ENCODE peak calls at places on chromosomes 3 and 15, in seven cellular contexts. One of them, this sample, is unnamed.

GRCh38 chr3:48268936-48269551 is 28.1 kb downstream of the ZNF589 start:
- DNase-seq in HFFc6: no peak
- DNase-seq in HTR-8/SVneo: no peak
- DNase-seq in NCI-H460: no peak
- DNase-seq in NCI-H446: no peak
- DNase-seq in NCI-H2081: no peak
- DNase-seq in H1: no peak
- DNase-seq in this sample: no peak

GRCh38 chr3:100556656-100557310 is 52.6 kb upstream of the ADGRG7 start:
- DNase-seq in NCI-H2081: no peak
- DNase-seq in H1: no peak
- DNase-seq in HFFc6: peak
- DNase-seq in NCI-H446: no peak
- DNase-seq in NCI-H460: peak
- DNase-seq in HTR-8/SVneo: no peak
- DNase-seq in this sample: no peak

GRCh38 chr3:67640023-67640660 is 14.3 kb downstream of the SUCLG2 start:
- DNase-seq in H1: no peak
- DNase-seq in NCI-H2081: no peak
- DNase-seq in NCI-H460: no peak
- DNase-seq in NCI-H446: no peak
- DNase-seq in HFFc6: peak
- DNase-seq in HTR-8/SVneo: no peak
- DNase-seq in this sample: no peak

GRCh38 chr3:115042351-115042750 is 104.7 kb downstream of the ZBTB20 start:
- DNase-seq in NCI-H460: no peak
- DNase-seq in NCI-H2081: no peak
- DNase-seq in H1: no peak
- DNase-seq in HFFc6: no peak
- DNase-seq in HTR-8/SVneo: no peak
- DNase-seq in NCI-H446: no peak
- DNase-seq in this sample: no peak

GRCh38 chr15:68186671-68187397 is 18.3 kb downstream of the CALML4 start:
- DNase-seq in HTR-8/SVneo: no peak
- DNase-seq in NCI-H446: no peak
- DNase-seq in HFFc6: peak
- DNase-seq in NCI-H460: no peak
- DNase-seq in H1: no peak
- DNase-seq in NCI-H2081: peak
- DNase-seq in this sample: no peak

GRCh38 chr3:98655666-98656065 is 62.3 kb upstream of the CPOX start:
- DNase-seq in HTR-8/SVneo: no peak
- DNase-seq in NCI-H446: no peak
- DNase-seq in H1: no peak
- DNase-seq in NCI-H2081: no peak
- DNase-seq in NCI-H460: no peak
- DNase-seq in HFFc6: peak
- DNase-seq in this sample: no peak

GRCh38 chr15:31257286-31257685 is 69.3 kb upstream of the KLF13 start:
- DNase-seq in NCI-H446: no peak
- DNase-seq in HFFc6: no peak
- DNase-seq in NCI-H460: no peak
- DNase-seq in H1: no peak
- DNase-seq in HTR-8/SVneo: no peak
- DNase-seq in NCI-H2081: no peak
- DNase-seq in this sample: no peak

GRCh38 chr3:129276385-129276784 is 2.3 kb upstream of the HMCES start:
- DNase-seq in NCI-H2081: no peak
- DNase-seq in NCI-H460: no peak
- DNase-seq in HFFc6: no peak
- DNase-seq in H1: no peak
- DNase-seq in NCI-H446: no peak
- DNase-seq in HTR-8/SVneo: no peak
- DNase-seq in this sample: no peak

GRCh38 chr15:64072812-64073211 is 20.8 kb downstream of the CIAO2A start:
- DNase-seq in H1: no peak
- DNase-seq in NCI-H460: no peak
- DNase-seq in NCI-H2081: no peak
- DNase-seq in HTR-8/SVneo: no peak
- DNase-seq in HFFc6: no peak
- DNase-seq in NCI-H446: no peak
- DNase-seq in this sample: no peak

GRCh38 chr3:13332740-13333139 is 87.4 kb downstream of the NUP210 start:
- DNase-seq in NCI-H2081: peak
- DNase-seq in HFFc6: no peak
- DNase-seq in H1: no peak
- DNase-seq in HTR-8/SVneo: no peak
- DNase-seq in NCI-H446: no peak
- DNase-seq in NCI-H460: no peak
- DNase-seq in this sample: no peak

GRCh38 chr15:42274693-42274971 is 1.4 kb upstream of the TMEM87A start:
- DNase-seq in NCI-H460: no peak
- DNase-seq in NCI-H446: no peak
- DNase-seq in HTR-8/SVneo: no peak
- DNase-seq in HFFc6: no peak
- DNase-seq in H1: no peak
- DNase-seq in NCI-H2081: no peak
- DNase-seq in this sample: no peak

GRCh38 chr3:48013288-48013980 is 2.8 kb downstream of the MAP4 start:
- DNase-seq in NCI-H460: no peak
- DNase-seq in H1: no peak
- DNase-seq in HFFc6: peak
- DNase-seq in HTR-8/SVneo: peak
- DNase-seq in NCI-H2081: no peak
- DNase-seq in NCI-H446: no peak
- DNase-seq in this sample: no peak

GRCh38 chr3:42498791-42499477 is 3.5 kb upstream of the VIPR1 start:
- DNase-seq in NCI-H446: no peak
- DNase-seq in H1: peak
- DNase-seq in HTR-8/SVneo: no peak
- DNase-seq in NCI-H460: no peak
- DNase-seq in HFFc6: no peak
- DNase-seq in NCI-H2081: no peak
- DNase-seq in this sample: no peak

GRCh38 chr3:96813134-96813819 is 1.1 kb upstream of the EPHA6 start:
- DNase-seq in HFFc6: peak
- DNase-seq in NCI-H460: peak
- DNase-seq in HTR-8/SVneo: peak
- DNase-seq in H1: peak
- DNase-seq in NCI-H446: peak
- DNase-seq in NCI-H2081: peak
- DNase-seq in this sample: peak

GRCh38 chr3:45057557-45057956 is 31.5 kb downstream of the CLEC3B start:
- DNase-seq in NCI-H460: no peak
- DNase-seq in NCI-H2081: no peak
- DNase-seq in HFFc6: no peak
- DNase-seq in HTR-8/SVneo: no peak
- DNase-seq in NCI-H446: no peak
- DNase-seq in H1: no peak
- DNase-seq in this sample: no peak

GRCh38 chr15:59687831-59688230 is 1.3 kb downstream of the BNIP2 start:
- DNase-seq in NCI-H2081: no peak
- DNase-seq in H1: no peak
- DNase-seq in NCI-H460: no peak
- DNase-seq in NCI-H446: no peak
- DNase-seq in HTR-8/SVneo: no peak
- DNase-seq in HFFc6: no peak
- DNase-seq in this sample: no peak

GRCh38 chr15:59013246-59013645 is 25.8 kb downstream of the RNF111 start:
- DNase-seq in HTR-8/SVneo: no peak
- DNase-seq in NCI-H2081: no peak
- DNase-seq in NCI-H460: no peak
- DNase-seq in NCI-H446: no peak
- DNase-seq in HFFc6: no peak
- DNase-seq in H1: no peak
- DNase-seq in this sample: no peak

GRCh38 chr15:100426893-100427292 is 85.1 kb upstream of the ADAMTS17 start:
- DNase-seq in HFFc6: no peak
- DNase-seq in HTR-8/SVneo: no peak
- DNase-seq in NCI-H446: no peak
- DNase-seq in NCI-H460: no peak
- DNase-seq in H1: no peak
- DNase-seq in NCI-H2081: no peak
- DNase-seq in this sample: no peak

GRCh38 chr3:143612541-143612940 is 235.7 kb downstream of the SLC9A9 start:
- DNase-seq in NCI-H460: no peak
- DNase-seq in NCI-H446: no peak
- DNase-seq in HTR-8/SVneo: no peak
- DNase-seq in NCI-H2081: no peak
- DNase-seq in H1: no peak
- DNase-seq in HFFc6: no peak
- DNase-seq in this sample: no peak

GRCh38 chr3:116920836-116921596 is 211.4 kb downstream of the TUSC7 start:
- DNase-seq in NCI-H2081: no peak
- DNase-seq in NCI-H460: no peak
- DNase-seq in H1: no peak
- DNase-seq in NCI-H446: no peak
- DNase-seq in HTR-8/SVneo: no peak
- DNase-seq in HFFc6: no peak
- DNase-seq in this sample: no peak

GRCh38 chr3:141789281-141789680 is 26.1 kb downstream of the GRK7 start:
- DNase-seq in NCI-H460: no peak
- DNase-seq in NCI-H446: no peak
- DNase-seq in NCI-H2081: no peak
- DNase-seq in HTR-8/SVneo: no peak
- DNase-seq in H1: no peak
- DNase-seq in HFFc6: no peak
- DNase-seq in this sample: no peak

GRCh38 chr3:25472153-25472552 is 44.1 kb downstream of the RARB start:
- DNase-seq in H1: no peak
- DNase-seq in NCI-H460: no peak
- DNase-seq in HFFc6: no peak
- DNase-seq in NCI-H2081: no peak
- DNase-seq in NCI-H446: no peak
- DNase-seq in HTR-8/SVneo: no peak
- DNase-seq in this sample: no peak

GRCh38 chr3:24264748-24265158 is 229.9 kb downstream of the THRB start:
- DNase-seq in NCI-H2081: peak
- DNase-seq in HTR-8/SVneo: peak
- DNase-seq in NCI-H460: peak
- DNase-seq in NCI-H446: no peak
- DNase-seq in H1: no peak
- DNase-seq in HFFc6: peak
- DNase-seq in this sample: no peak